ENCODE peak calls at places on chromosome 1, in five cellular contexts. Z is H1, X is heart left ventricle, W is neural crest cell, A is PC-9. T is an unnamed sample.

GRCh38 chr1:87673748-87674147 is 345.1 kb downstream of the LMO4 start:
- DNase-seq in Z (no peak), X (no peak), W (no peak), A (no peak), T (no peak)

GRCh38 chr1:87794788-87795614 is 466.3 kb downstream of the LMO4 start:
- DNase-seq in Z (no peak), X (no peak), W (no peak), A (peak), T (no peak)

GRCh38 chr1:13947658-13948057 is 247.7 kb downstream of the PRDM2 start:
- DNase-seq in Z (no peak), X (no peak), W (no peak), A (no peak), T (no peak)

GRCh38 chr1:41681331-41682136 is 197.1 kb upstream of the EDN2 start:
- DNase-seq in Z (no peak), X (no peak), W (no peak), A (no peak), T (no peak)

GRCh38 chr1:77833521-77834100 is 54.2 kb downstream of the MIGA1 start:
- DNase-seq in Z (no peak), X (no peak), W (no peak), A (no peak), T (no peak)

GRCh38 chr1:89631756-89632155 is 1.2 kb upstream of the LRRC8C start:
- DNase-seq in Z (no peak), X (no peak), W (no peak), A (no peak), T (no peak)

GRCh38 chr1:119537979-119538378 is 31.0 kb downstream of the HSD3B1 start:
- DNase-seq in Z (no peak), X (no peak), W (no peak), A (no peak), T (no peak)

GRCh38 chr1:181139631-181140051 is 51.1 kb downstream of the IER5 start:
- DNase-seq in Z (no peak), X (no peak), W (no peak), A (peak), T (no peak)

GRCh38 chr1:96632045-96632664 is 89.4 kb upstream of the PTBP2 start:
- DNase-seq in Z (no peak), X (no peak), W (no peak), A (no peak), T (no peak)

GRCh38 chr1:111798580-111798979 is 42.9 kb downstream of the DDX20 start:
- DNase-seq in Z (no peak), X (no peak), W (no peak), A (no peak), T (no peak)

GRCh38 chr1:93740601-93741031 is 59.0 kb upstream of the BCAR3 start:
- DNase-seq in Z (no peak), X (peak), W (no peak), A (no peak), T (no peak)

GRCh38 chr1:150619576-150620509 is 9.6 kb downstream of the ENSA start:
- DNase-seq in Z (no peak), X (peak), W (no peak), A (peak), T (no peak)

DNA sequence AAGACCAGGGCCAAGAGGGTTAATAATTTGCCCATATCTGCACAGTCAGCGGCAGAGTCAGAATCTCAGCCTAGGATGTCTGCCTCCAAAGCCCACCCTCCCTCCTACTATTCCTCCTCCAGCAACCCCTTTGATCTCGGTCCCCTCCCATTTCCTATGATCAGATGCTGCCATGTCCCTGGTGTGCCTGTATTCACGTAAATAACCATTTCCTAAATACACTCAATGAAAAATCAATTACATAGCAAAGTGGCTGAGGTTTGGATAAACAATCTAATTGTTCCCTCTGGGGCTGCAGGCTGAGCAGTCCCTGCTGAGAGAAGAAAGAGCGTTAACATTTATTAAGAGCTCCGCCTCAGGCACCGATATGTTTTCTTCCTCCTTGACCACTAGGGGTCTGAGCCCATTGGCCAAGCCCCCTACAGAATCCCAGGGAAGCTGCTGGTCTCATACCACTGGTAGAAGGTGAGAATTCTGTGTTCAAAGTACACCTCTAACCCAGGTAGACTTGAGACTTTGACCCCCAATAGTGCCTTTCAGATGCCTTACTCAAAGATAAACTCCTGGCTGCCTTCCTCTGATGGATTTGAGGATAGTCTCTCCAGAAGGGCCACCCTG is 34.0 kb upstream of the CAMK1G start:
- DNase-seq in Z (no peak), X (no peak), W (peak), A (no peak), T (no peak)
- TF ChIP-seq CTCF in Z (peak), X (no peak), W (peak), A (no peak), T (no peak)

GRCh38 chr1:177278626-177279390 is 108.0 kb downstream of the BRINP2 start:
- DNase-seq in Z (no peak), X (no peak), W (no peak), A (no peak), T (no peak)
- TF ChIP-seq CTCF in Z (peak), X (no peak), W (no peak), A (no peak), T (no peak)

GRCh38 chr1:55064071-55064581 is 24.8 kb downstream of the PCSK9 start:
- DNase-seq in Z (no peak), X (no peak), W (no peak), A (no peak), T (no peak)
- TF ChIP-seq CTCF in Z (peak), X (no peak), W (peak), A (no peak), T (peak)

DNA sequence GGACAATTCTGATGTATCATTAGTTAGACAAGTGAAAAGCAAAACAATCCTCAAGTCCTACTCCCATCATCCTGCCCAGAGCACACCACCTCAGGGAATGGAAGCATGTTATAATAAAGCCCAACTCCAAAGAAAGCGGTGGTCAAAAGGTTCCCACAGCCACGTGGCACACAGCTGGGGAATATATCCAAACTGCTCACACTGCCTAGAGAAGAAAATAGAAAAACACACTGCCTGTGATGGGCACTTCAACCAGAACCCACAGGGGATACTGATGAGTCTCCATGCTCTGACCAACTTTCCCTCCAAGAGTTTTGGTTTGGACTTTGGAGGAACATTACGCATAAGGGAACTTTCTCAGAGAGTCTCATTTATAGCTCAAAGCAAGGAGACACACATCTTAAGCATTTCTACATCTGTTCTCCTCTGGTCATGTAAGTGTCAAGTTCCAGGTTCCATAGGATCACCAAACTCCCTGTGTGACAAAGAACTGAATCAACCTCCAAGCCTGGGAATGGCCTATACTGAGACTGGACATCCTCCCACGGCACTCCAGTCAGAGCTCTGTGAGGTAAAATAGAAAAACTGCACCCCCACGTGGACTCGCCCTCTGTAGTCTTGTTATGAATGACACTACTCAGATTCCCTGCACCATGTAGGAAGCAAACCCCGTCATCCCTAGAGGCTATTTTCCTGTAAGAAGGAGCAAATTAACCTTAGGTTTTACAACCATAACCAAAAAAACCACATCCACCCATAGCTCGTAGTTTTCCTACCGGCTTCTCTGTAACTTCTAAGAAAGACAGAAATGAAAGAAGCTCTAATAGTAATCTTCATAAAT is 12.2 kb downstream of the DSTYK start:
- DNase-seq in Z (no peak), X (no peak), W (no peak), A (no peak), T (no peak)
- TF ChIP-seq CTCF in Z (no peak), X (no peak), W (no peak), A (no peak), T (no peak)

DNA sequence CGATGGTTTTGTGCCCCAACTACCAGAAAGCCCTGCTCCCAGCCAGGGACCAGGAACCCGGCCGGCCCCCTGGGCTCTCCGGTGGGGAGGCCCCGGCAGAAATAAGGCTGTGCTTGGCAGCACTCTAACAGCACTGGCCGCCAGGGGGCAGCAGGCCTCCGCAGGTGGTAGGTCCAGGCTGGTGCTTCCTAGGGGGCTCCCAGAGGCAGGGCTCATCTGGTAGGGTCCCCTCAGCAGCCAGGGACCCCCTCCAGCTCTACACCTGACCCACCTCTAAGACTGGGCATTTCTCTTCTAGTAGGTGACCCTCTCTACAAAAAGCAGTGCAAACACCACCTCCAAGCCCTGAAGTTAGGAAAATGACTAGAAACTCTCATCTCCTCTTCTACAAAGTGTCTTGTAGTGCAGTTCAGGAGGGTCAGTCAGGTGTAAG is 85.6 kb downstream of the STUM start:
- DNase-seq in Z (peak), X (peak), W (peak), A (peak), T (peak)
- TF ChIP-seq CTCF in Z (peak), X (peak), W (peak), A (peak), T (peak)

GRCh38 chr1:243413431-243414151 is 157.8 kb downstream of the SDCCAG8 start:
- DNase-seq in Z (peak), X (no peak), W (no peak), A (no peak), T (no peak)

GRCh38 chr1:243408479-243408878 is 152.6 kb downstream of the SDCCAG8 start:
- DNase-seq in Z (no peak), X (no peak), W (no peak), A (no peak), T (no peak)

GRCh38 chr1:243411472-243411871 is 155.6 kb downstream of the SDCCAG8 start:
- DNase-seq in Z (no peak), X (no peak), W (no peak), A (no peak), T (no peak)

GRCh38 chr1:243407284-243408018 is 151.6 kb downstream of the SDCCAG8 start:
- DNase-seq in Z (no peak), X (no peak), W (no peak), A (no peak), T (no peak)

DNA sequence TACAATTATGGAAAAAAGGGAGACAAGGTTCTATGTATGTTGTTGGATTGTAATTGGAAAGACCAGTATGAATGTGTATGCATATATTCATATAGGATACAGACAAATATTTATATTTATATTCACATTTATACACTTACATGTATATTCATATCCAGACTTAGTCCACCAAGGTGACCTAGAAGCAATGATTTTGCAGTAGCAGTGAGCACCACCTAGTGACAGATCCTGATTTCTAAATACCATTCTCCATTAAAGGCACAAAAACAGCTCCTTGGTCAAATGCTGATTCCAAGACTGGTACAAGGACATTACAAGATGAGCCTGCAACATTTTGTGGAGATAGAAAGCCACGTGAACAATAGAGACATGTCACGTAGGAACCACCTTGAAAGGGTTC is 153.4 kb downstream of the SDCCAG8 start:
- DNase-seq in Z (no peak), X (no peak), W (no peak), A (no peak), T (no peak)
- TF ChIP-seq CTCF in Z (no peak), X (peak), W (peak), A (no peak), T (peak)

DNA sequence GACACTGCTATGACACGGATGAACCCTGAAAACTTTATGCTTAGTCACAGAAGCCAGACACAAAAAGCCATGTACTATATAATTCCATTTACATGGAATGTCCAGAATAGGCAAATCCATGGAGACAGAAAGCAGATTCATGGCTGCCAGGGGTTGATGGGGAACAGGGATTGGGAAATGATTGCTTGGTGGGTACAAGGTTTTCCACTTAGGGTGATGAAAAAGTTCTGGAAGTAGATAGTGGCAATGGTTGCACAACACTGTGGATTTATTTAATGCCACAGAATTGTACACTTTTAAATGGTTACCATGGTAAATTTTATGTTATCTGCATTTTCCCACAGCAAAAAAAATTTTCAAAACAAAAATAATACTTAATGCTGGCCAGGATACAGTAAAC is 40.7 kb downstream of the ENAH start:
- DNase-seq in Z (no peak), X (no peak), W (no peak), A (peak), T (no peak)
- TF ChIP-seq CTCF in Z (no peak), X (no peak), W (no peak), A (no peak), T (no peak)

GRCh38 chr1:214816603-214817002 is 213.6 kb downstream of the CENPF start:
- DNase-seq in Z (no peak), X (no peak), W (no peak), A (no peak), T (no peak)
- TF ChIP-seq CTCF in Z (no peak), X (no peak), W (no peak), A (peak), T (no peak)

DNA sequence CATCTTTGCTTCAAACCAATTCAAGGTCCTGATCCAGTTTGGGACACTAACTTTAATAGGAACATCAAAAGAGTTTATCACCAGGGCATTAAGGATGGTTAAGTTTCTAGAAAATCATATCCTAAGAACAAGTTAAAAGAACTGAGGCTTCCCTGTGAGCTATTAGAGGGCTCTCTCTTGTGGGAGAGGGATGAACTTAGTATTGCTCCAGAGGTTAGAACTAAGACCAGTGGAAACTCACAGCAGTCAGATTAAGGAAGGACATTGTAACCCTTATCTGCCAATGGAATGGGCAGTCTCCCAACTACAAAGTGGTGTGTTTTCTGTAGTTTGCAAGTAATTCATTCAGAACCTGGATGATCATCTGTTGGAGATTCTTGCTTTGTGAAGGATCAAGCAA is 36.8 kb downstream of the UBE2U start:
- DNase-seq in Z (no peak), X (no peak), W (no peak), A (no peak), T (no peak)
- TF ChIP-seq CTCF in Z (no peak), X (peak), W (no peak), A (no peak), T (no peak)

T was measured in D721Med.